ENCODE peak calls at places on chromosomes 7 and 10, in five cellular contexts. Q, P, Z, T and I are unnamed samples.

GRCh38 chr7:126776506-126776905 is 476.2 kb downstream of the GRM8 start:
- DNase-seq in Q (no peak), P (no peak), Z (no peak), T (no peak), I (no peak)

GRCh38 chr7:57867884-57868701 is 418.1 kb downstream of the ZNF716 start:
- DNase-seq in Q (no peak), P (no peak), Z (no peak), T (no peak), I (no peak)

GRCh38 chr7:4650471-4651047 is 31.5 kb upstream of the FOXK1 start:
- DNase-seq in Q (no peak), P (no peak), Z (peak; percentile 49), T (peak; percentile 97), I (no peak)

GRCh38 chr7:141416691-141417268 is 134.4 kb upstream of the AGK start:
- DNase-seq in Q (no peak), P (no peak), Z (no peak), T (no peak), I (peak; percentile 3)

GRCh38 chr10:121332829-121333765 is 265.1 kb downstream of the FGFR2 start:
- DNase-seq in Q (no peak), P (no peak), Z (no peak), T (no peak), I (peak; percentile 69)

GRCh38 chr10:119679480-119679829 is 28.3 kb downstream of the BAG3 start:
- DNase-seq in Q (no peak), P (no peak), Z (no peak), T (no peak), I (no peak)

GRCh38 chr10:124000792-124001201 is 92.6 kb downstream of the CHST15 start:
- DNase-seq in Q (no peak), P (peak; percentile 84), Z (no peak), T (no peak), I (no peak)

GRCh38 chr10:100656479-100656878 is 88.9 kb upstream of the PAX2 start:
- DNase-seq in Q (no peak), P (no peak), Z (no peak), T (peak; percentile 72), I (no peak)

GRCh38 chr7:51307811-51308737 is 8.5 kb downstream of the COBL start:
- DNase-seq in Q (no peak), P (peak; percentile 12), Z (no peak), T (no peak), I (no peak)

GRCh38 chr7:74480861-74481417 is 27.2 kb downstream of the GTF2IRD1 start:
- DNase-seq in Q (no peak), P (peak; percentile 94), Z (peak; percentile 74), T (no peak), I (peak; percentile 89)

GRCh38 chr7:8125680-8126444 is 136.1 kb downstream of the ICA1 start:
- DNase-seq in Q (no peak), P (no peak), Z (peak; percentile 26), T (no peak), I (no peak)

GRCh38 chr10:3780056-3780765 is 4.8 kb downstream of the KLF6 start:
- DNase-seq in Q (no peak), P (peak; percentile 89), Z (no peak), T (no peak), I (no peak)

GRCh38 chr10:75617485-75618155 is 186.2 kb downstream of the LRMDA start:
- DNase-seq in Q (no peak), P (no peak), Z (peak; percentile 47), T (no peak), I (no peak)

GRCh38 chr10:71865561-71866041 is 14.6 kb upstream of the PSAP start:
- DNase-seq in Q (no peak), P (no peak), Z (no peak), T (no peak), I (no peak)

GRCh38 chr7:66697451-66698438 is 42.8 kb upstream of the RABGEF1 start:
- DNase-seq in Q (no peak), P (no peak), Z (peak; percentile 65), T (peak; percentile 33), I (no peak)

GRCh38 chr7:100879685-100880261 is 4.9 kb downstream of the SRRT start:
- DNase-seq in Q (peak; percentile 96), P (no peak), Z (no peak), T (peak; percentile 50), I (no peak)

DNA sequence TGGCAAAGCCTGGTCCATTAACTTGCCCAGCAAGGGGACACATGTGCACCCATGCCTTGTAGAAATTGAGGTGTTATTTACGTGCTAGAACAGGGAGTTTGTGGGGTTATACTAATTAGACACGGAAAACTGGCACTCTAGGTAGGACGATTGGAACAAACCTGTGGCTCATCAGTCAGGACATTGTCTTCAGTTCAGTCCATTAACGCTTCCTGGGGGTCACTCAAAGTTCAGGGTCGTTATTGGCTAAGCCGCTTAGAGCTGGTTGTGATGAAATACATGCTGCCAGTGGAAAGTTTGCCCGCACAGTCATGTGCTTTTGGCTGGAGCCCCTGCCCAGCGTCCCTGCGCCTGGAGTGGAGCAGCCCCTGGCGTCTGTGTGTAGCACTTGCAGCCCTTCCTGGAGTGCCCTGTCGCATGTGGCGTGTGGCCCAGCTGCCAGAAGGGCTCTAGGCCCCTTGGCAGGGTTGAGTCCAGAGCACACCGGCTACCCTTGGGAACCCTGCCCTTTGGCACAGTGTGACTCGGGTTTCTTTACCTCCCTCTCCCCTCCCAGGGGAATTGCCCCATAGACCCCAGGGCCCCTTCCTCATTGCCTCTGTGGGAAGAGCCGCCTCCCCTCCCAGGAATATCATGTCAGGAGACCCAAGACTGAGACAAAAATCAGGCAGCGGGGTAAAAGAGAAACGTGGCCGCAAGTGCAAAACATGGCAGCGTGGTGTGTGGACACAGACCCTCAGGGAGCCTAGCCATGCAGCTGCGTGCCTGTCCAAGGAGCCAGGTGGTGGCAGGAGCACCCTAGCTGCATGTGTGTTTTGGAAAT is 9.8 kb downstream of the ZNF775 start:
- DNase-seq in Q (no peak), P (no peak), Z (peak; percentile 95), T (peak; percentile 52), I (peak; percentile 87)
- TF ChIP-seq CTCF in Q (peak; percentile 86), P (no peak), Z (peak; percentile 98), T (peak; percentile 40), I (peak; percentile 72)

GRCh38 chr10:81870472-81870871 is 4.5 kb upstream of the NRG3 start:
- DNase-seq in Q (no peak), P (no peak), Z (no peak), T (no peak), I (no peak)
- TF ChIP-seq CTCF in Q (no peak), P (no peak), Z (no peak), T (no peak), I (no peak)

DNA sequence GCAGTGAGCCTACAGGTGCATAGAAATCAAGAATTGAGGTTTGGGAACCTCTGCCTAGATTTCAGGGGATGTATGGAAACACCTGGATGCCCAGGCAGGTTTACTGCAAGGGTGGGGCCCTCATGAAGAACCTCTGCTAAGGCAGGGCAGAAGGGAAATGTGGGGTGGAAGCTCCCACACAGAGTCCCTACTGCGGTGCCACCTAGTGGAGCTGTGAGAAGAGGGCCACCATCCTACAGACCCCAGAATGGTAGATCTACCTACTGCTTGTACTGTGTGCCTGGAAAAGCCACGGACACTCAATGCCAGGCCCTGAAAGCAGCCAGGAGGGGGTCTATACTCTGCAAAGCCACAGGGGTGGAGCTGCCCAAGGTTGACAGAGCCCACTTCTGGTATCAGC is 533.5 kb downstream of the GPAM start:
- DNase-seq in Q (no peak), P (no peak), Z (no peak), T (no peak), I (no peak)
- TF ChIP-seq CTCF in Q (no peak), P (no peak), Z (no peak), T (peak; percentile 26), I (no peak)

DNA sequence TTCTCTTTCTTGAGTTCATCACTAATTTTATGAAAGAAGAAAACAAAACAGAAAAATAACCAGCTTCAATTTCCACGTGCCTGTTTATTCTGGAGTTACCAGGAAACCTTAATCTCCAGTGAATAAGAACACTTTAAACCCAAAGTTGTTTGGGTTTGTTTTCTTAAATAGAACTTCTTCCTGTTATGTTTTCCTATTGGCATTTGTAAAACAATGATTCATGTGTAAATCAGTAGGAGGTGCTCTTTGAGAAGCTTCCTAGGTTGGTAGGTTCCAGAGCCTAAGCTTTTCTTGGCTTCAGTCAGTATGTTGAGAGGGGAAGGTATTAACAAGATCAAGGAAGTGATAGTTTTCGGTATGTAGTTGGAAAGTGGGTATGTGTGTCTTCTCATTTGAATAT is 119.0 kb downstream of the BICC1 start:
- DNase-seq in Q (no peak), P (no peak), Z (no peak), T (no peak), I (no peak)
- TF ChIP-seq CTCF in Q (no peak), P (no peak), Z (no peak), T (no peak), I (no peak)